ENCODE peak calls at places on chromosomes 2 and 18, in seven cellular contexts. One of them, this sample, is unnamed.

GRCh38 chr2:36451512-36451911 is 95.9 kb downstream of the CRIM1 start:
- DNase-seq in body of pancreas: no peak
- DNase-seq in MM.1S: no peak
- DNase-seq in fibroblast of pulmonary artery: peak
- DNase-seq in dorsolateral prefrontal cortex: no peak
- DNase-seq in H9: no peak
- DNase-seq in Panc1: no peak
- DNase-seq in this sample: no peak

GRCh38 chr2:55033076-55033742 is 17.0 kb downstream of the RTN4 start:
- DNase-seq in body of pancreas: peak
- DNase-seq in H9: no peak
- DNase-seq in MM.1S: peak
- DNase-seq in dorsolateral prefrontal cortex: no peak
- DNase-seq in fibroblast of pulmonary artery: no peak
- DNase-seq in Panc1: no peak
- DNase-seq in this sample: peak

GRCh38 chr2:240561325-240561971 is 1.3 kb downstream of the DUSP28 start:
- DNase-seq in MM.1S: peak
- DNase-seq in H9: no peak
- DNase-seq in fibroblast of pulmonary artery: peak
- DNase-seq in dorsolateral prefrontal cortex: no peak
- DNase-seq in body of pancreas: no peak
- DNase-seq in Panc1: no peak
- DNase-seq in this sample: no peak

GRCh38 chr2:90069290-90069894 is 1377.9 kb downstream of the RPIA start:
- DNase-seq in Panc1: peak
- DNase-seq in fibroblast of pulmonary artery: no peak
- DNase-seq in H9: no peak
- DNase-seq in dorsolateral prefrontal cortex: no peak
- DNase-seq in MM.1S: peak
- DNase-seq in body of pancreas: peak
- DNase-seq in this sample: peak

GRCh38 chr18:24535831-24536230 is 75.4 kb downstream of the HRH4 start:
- DNase-seq in fibroblast of pulmonary artery: no peak
- DNase-seq in body of pancreas: no peak
- DNase-seq in H9: no peak
- DNase-seq in MM.1S: no peak
- DNase-seq in Panc1: no peak
- DNase-seq in dorsolateral prefrontal cortex: no peak
- DNase-seq in this sample: no peak

GRCh38 chr2:38394903-38395341 is 17.8 kb upstream of the ATL2 start:
- DNase-seq in dorsolateral prefrontal cortex: no peak
- DNase-seq in H9: no peak
- DNase-seq in MM.1S: peak
- DNase-seq in fibroblast of pulmonary artery: no peak
- DNase-seq in Panc1: no peak
- DNase-seq in body of pancreas: no peak
- DNase-seq in this sample: no peak

GRCh38 chr2:105766300-105766866 is 21.7 kb downstream of the NCK2 start:
- DNase-seq in fibroblast of pulmonary artery: no peak
- DNase-seq in H9: no peak
- DNase-seq in body of pancreas: no peak
- DNase-seq in Panc1: no peak
- DNase-seq in MM.1S: no peak
- DNase-seq in dorsolateral prefrontal cortex: no peak
- DNase-seq in this sample: no peak

GRCh38 chr2:67650292-67651133 is 253.4 kb downstream of the ETAA1 start:
- DNase-seq in Panc1: no peak
- DNase-seq in fibroblast of pulmonary artery: peak
- DNase-seq in body of pancreas: peak
- DNase-seq in H9: peak
- DNase-seq in dorsolateral prefrontal cortex: peak
- DNase-seq in MM.1S: no peak
- DNase-seq in this sample: peak

GRCh38 chr2:3631161-3631850 is 26.7 kb upstream of the ALLC start:
- DNase-seq in Panc1: no peak
- DNase-seq in dorsolateral prefrontal cortex: peak
- DNase-seq in MM.1S: no peak
- DNase-seq in fibroblast of pulmonary artery: no peak
- DNase-seq in body of pancreas: no peak
- DNase-seq in H9: no peak
- DNase-seq in this sample: no peak

GRCh38 chr2:45755585-45756330 is 104.3 kb downstream of the PRKCE start:
- DNase-seq in MM.1S: no peak
- DNase-seq in body of pancreas: no peak
- DNase-seq in H9: no peak
- DNase-seq in Panc1: no peak
- DNase-seq in fibroblast of pulmonary artery: no peak
- DNase-seq in dorsolateral prefrontal cortex: no peak
- DNase-seq in this sample: no peak

GRCh38 chr2:214358506-214358905 is 52.3 kb upstream of the VWC2L start:
- DNase-seq in Panc1: no peak
- DNase-seq in MM.1S: no peak
- DNase-seq in dorsolateral prefrontal cortex: no peak
- DNase-seq in H9: no peak
- DNase-seq in fibroblast of pulmonary artery: no peak
- DNase-seq in body of pancreas: no peak
- DNase-seq in this sample: no peak

GRCh38 chr18:10442551-10442971 is 11.9 kb upstream of the APCDD1 start:
- DNase-seq in H9: no peak
- DNase-seq in dorsolateral prefrontal cortex: peak
- DNase-seq in Panc1: no peak
- DNase-seq in body of pancreas: no peak
- DNase-seq in fibroblast of pulmonary artery: no peak
- DNase-seq in MM.1S: no peak
- DNase-seq in this sample: no peak

GRCh38 chr2:74567862-74568261 is 13.3 kb downstream of the DOK1 start:
- DNase-seq in body of pancreas: no peak
- DNase-seq in H9: no peak
- DNase-seq in Panc1: no peak
- DNase-seq in dorsolateral prefrontal cortex: no peak
- DNase-seq in fibroblast of pulmonary artery: peak
- DNase-seq in MM.1S: no peak
- DNase-seq in this sample: no peak

GRCh38 chr2:189580662-189581353 is at the start of gene SLC40A1:
- DNase-seq in MM.1S: peak
- DNase-seq in Panc1: no peak
- DNase-seq in fibroblast of pulmonary artery: peak
- DNase-seq in body of pancreas: peak
- DNase-seq in H9: peak
- DNase-seq in dorsolateral prefrontal cortex: no peak
- DNase-seq in this sample: peak

GRCh38 chr2:167069855-167070254 is 181.6 kb downstream of the XIRP2 start:
- DNase-seq in Panc1: no peak
- DNase-seq in dorsolateral prefrontal cortex: no peak
- DNase-seq in MM.1S: no peak
- DNase-seq in body of pancreas: no peak
- DNase-seq in fibroblast of pulmonary artery: no peak
- DNase-seq in H9: no peak
- DNase-seq in this sample: no peak

GRCh38 chr2:79855264-79856006 is 342.6 kb downstream of the CTNNA2 start:
- DNase-seq in dorsolateral prefrontal cortex: peak
- DNase-seq in fibroblast of pulmonary artery: no peak
- DNase-seq in H9: peak
- DNase-seq in body of pancreas: peak
- DNase-seq in Panc1: no peak
- DNase-seq in MM.1S: no peak
- DNase-seq in this sample: no peak

GRCh38 chr2:119630121-119630520 is 48.9 kb upstream of the TMEM177 start:
- DNase-seq in dorsolateral prefrontal cortex: no peak
- DNase-seq in body of pancreas: no peak
- DNase-seq in MM.1S: no peak
- DNase-seq in fibroblast of pulmonary artery: no peak
- DNase-seq in Panc1: no peak
- DNase-seq in H9: no peak
- DNase-seq in this sample: no peak

GRCh38 chr2:127105656-127106456 is 1.1 kb downstream of the BIN1 start:
- DNase-seq in fibroblast of pulmonary artery: peak
- DNase-seq in Panc1: no peak
- DNase-seq in H9: peak
- DNase-seq in body of pancreas: peak
- DNase-seq in MM.1S: no peak
- DNase-seq in dorsolateral prefrontal cortex: peak
- DNase-seq in this sample: no peak

GRCh38 chr2:118492335-118492734 is 355.1 kb downstream of the EN1 start:
- DNase-seq in MM.1S: peak
- DNase-seq in fibroblast of pulmonary artery: peak
- DNase-seq in body of pancreas: no peak
- DNase-seq in H9: no peak
- DNase-seq in dorsolateral prefrontal cortex: no peak
- DNase-seq in Panc1: no peak
- DNase-seq in this sample: no peak
- TF ChIP-seq CTCF in MM.1S: peak
- TF ChIP-seq CTCF in fibroblast of pulmonary artery: peak
- TF ChIP-seq CTCF in body of pancreas: no peak
- TF ChIP-seq CTCF in H9: peak
- TF ChIP-seq CTCF in dorsolateral prefrontal cortex: no peak
- TF ChIP-seq CTCF in Panc1: peak
- TF ChIP-seq CTCF in this sample: no peak

GRCh38 chr2:217993055-217993645 is 9.6 kb downstream of the TNS1 start:
- DNase-seq in dorsolateral prefrontal cortex: no peak
- DNase-seq in MM.1S: no peak
- DNase-seq in Panc1: no peak
- DNase-seq in body of pancreas: peak
- DNase-seq in H9: no peak
- DNase-seq in fibroblast of pulmonary artery: peak
- DNase-seq in this sample: no peak

GRCh38 chr2:217994776-217995274 is 8.0 kb downstream of the TNS1 start:
- DNase-seq in fibroblast of pulmonary artery: peak
- DNase-seq in H9: no peak
- DNase-seq in MM.1S: no peak
- DNase-seq in body of pancreas: peak
- DNase-seq in Panc1: no peak
- DNase-seq in dorsolateral prefrontal cortex: no peak
- DNase-seq in this sample: no peak

GRCh38 chr2:217995741-217996141 is 7.1 kb downstream of the TNS1 start:
- DNase-seq in MM.1S: no peak
- DNase-seq in fibroblast of pulmonary artery: no peak
- DNase-seq in body of pancreas: peak
- DNase-seq in H9: no peak
- DNase-seq in dorsolateral prefrontal cortex: no peak
- DNase-seq in Panc1: no peak
- DNase-seq in this sample: no peak

GRCh38 chr2:217992061-217992460 is 10.7 kb downstream of the TNS1 start:
- DNase-seq in Panc1: no peak
- DNase-seq in fibroblast of pulmonary artery: no peak
- DNase-seq in H9: no peak
- DNase-seq in MM.1S: no peak
- DNase-seq in body of pancreas: no peak
- DNase-seq in dorsolateral prefrontal cortex: no peak
- DNase-seq in this sample: no peak

DNA sequence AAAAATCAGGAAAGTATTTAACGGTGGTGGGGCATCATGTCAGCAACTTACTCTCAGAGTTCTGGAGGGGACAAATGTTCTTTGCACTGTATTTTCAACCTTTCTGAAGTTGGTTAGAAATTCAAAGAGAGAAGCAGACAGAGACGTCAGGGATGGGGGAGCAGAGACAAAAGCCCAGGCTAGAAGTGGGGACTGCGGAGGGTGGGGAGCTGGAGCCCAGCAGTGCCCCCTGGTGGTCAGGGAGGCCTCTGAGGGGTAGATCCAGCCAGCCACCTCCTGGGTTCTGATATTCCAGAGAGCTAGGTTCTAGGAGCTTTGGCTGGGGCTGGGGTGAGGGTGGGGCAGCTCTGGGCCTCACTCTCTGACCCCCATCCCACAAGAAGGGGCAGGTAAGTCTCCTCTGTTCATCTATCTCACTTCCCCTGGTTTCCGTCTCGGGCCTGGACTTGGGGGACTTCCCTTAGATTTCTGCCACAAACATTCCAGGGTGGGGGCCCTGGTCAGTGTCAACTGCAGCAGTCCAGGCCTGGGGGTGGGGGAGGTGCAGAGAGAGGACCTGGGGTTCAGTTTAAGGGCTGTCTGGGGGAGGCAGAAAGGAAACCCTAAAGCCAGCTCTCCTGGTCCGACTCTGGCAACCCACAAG is 8.9 kb downstream of the TNS1 start:
- DNase-seq in Panc1: no peak
- DNase-seq in H9: peak
- DNase-seq in fibroblast of pulmonary artery: peak
- DNase-seq in MM.1S: peak
- DNase-seq in dorsolateral prefrontal cortex: no peak
- DNase-seq in body of pancreas: peak
- DNase-seq in this sample: peak
- TF ChIP-seq CTCF in Panc1: peak
- TF ChIP-seq CTCF in H9: peak
- TF ChIP-seq CTCF in fibroblast of pulmonary artery: peak
- TF ChIP-seq CTCF in MM.1S: peak
- TF ChIP-seq CTCF in dorsolateral prefrontal cortex: peak
- TF ChIP-seq CTCF in body of pancreas: peak
- TF ChIP-seq CTCF in this sample: peak

GRCh38 chr2:201622306-201622705 is 21.0 kb downstream of the TMEM237 start:
- DNase-seq in fibroblast of pulmonary artery: peak
- DNase-seq in dorsolateral prefrontal cortex: no peak
- DNase-seq in MM.1S: no peak
- DNase-seq in H9: no peak
- DNase-seq in Panc1: no peak
- DNase-seq in body of pancreas: peak
- DNase-seq in this sample: no peak

GRCh38 chr2:201621293-201621999 is 21.9 kb downstream of the TMEM237 start:
- DNase-seq in fibroblast of pulmonary artery: peak
- DNase-seq in body of pancreas: no peak
- DNase-seq in MM.1S: no peak
- DNase-seq in Panc1: no peak
- DNase-seq in H9: no peak
- DNase-seq in dorsolateral prefrontal cortex: no peak
- DNase-seq in this sample: no peak

GRCh38 chr2:201618744-201619654 is 24.3 kb downstream of the TMEM237 start:
- DNase-seq in MM.1S: no peak
- DNase-seq in Panc1: no peak
- DNase-seq in dorsolateral prefrontal cortex: peak
- DNase-seq in H9: peak
- DNase-seq in body of pancreas: peak
- DNase-seq in fibroblast of pulmonary artery: peak
- DNase-seq in this sample: peak
- TF ChIP-seq CTCF in MM.1S: no peak
- TF ChIP-seq CTCF in Panc1: no peak
- TF ChIP-seq CTCF in dorsolateral prefrontal cortex: peak
- TF ChIP-seq CTCF in H9: no peak
- TF ChIP-seq CTCF in body of pancreas: peak
- TF ChIP-seq CTCF in fibroblast of pulmonary artery: peak
- TF ChIP-seq CTCF in this sample: no peak

DNA sequence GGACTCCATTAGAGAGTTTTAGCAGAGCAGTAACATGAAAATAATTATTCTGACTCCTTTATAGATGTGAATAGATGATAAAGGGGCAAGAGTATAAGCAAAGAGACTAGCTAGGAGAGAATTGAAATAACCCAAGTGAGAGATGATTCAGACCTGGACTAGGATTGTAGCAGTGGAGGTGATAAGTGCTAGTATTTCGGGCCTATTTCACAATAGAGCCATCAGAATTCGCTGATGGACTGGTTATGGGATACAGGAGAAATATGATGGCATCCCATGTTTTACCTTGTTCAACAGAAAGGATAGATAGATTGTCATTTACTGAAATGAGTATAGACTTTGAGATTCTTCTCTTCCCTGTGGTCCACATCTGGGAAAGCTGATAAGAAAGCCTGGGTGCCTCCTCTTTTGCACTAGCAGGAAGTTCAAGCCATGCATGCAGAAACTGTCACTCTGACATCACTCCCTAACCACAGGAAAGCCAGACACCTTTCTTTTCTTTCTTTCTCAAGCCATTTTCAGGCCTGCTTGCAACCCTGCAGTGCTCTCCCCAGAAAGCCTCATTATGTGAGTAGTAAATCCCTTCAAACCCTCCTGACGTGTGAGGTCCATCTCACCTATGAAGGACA is 25.3 kb downstream of the DYNAP start:
- DNase-seq in dorsolateral prefrontal cortex: no peak
- DNase-seq in fibroblast of pulmonary artery: no peak
- DNase-seq in MM.1S: peak
- DNase-seq in Panc1: no peak
- DNase-seq in H9: no peak
- DNase-seq in body of pancreas: no peak
- DNase-seq in this sample: peak
- TF ChIP-seq CTCF in dorsolateral prefrontal cortex: no peak
- TF ChIP-seq CTCF in fibroblast of pulmonary artery: no peak
- TF ChIP-seq CTCF in MM.1S: no peak
- TF ChIP-seq CTCF in Panc1: no peak
- TF ChIP-seq CTCF in H9: no peak
- TF ChIP-seq CTCF in body of pancreas: no peak
- TF ChIP-seq CTCF in this sample: no peak